ENCODE peak calls at places on chromosomes 3 and 15, in seven cellular contexts. Q, Z, J, M, U, W and R are unnamed samples.

GRCh38 chr3:42071720-42072582 is 19.2 kb upstream of the TRAK1 start:
- ATAC-seq in U (peak), J (peak), M (no peak), Z (peak), W (peak), Q (peak), R (peak)

GRCh38 chr3:89699229-89699628 is 591.8 kb downstream of the EPHA3 start:
- ATAC-seq in J (no peak), Q (no peak), M (no peak), Z (no peak), U (no peak), W (no peak), R (no peak)

GRCh38 chr3:186760141-186760813 is 23.1 kb upstream of the EIF4A2 start:
- ATAC-seq in U (no peak), J (no peak), Q (peak), M (no peak), W (peak), Z (no peak), R (no peak)

GRCh38 chr3:169760479-169760878 is 4.4 kb downstream of the TERC start:
- ATAC-seq in Q (no peak), W (no peak), Z (no peak), M (peak), J (no peak), U (no peak), R (no peak)

GRCh38 chr15:63203451-63204090 is 14.2 kb downstream of the RAB8B start:
- ATAC-seq in Z (no peak), J (no peak), M (peak), W (no peak), Q (no peak), U (peak), R (no peak)

GRCh38 chr3:189368384-189368783 is 196.6 kb downstream of the TPRG1 start:
- ATAC-seq in J (no peak), Z (no peak), M (no peak), U (no peak), Q (no peak), W (no peak), R (no peak)

GRCh38 chr15:81363713-81364112 is 10.3 kb downstream of the TMC3 start:
- ATAC-seq in M (no peak), Q (no peak), J (no peak), W (no peak), U (no peak), Z (no peak), R (no peak)

GRCh38 chr15:22954798-22955543 is 25.2 kb downstream of the CYFIP1 start:
- ATAC-seq in W (peak), M (peak), Z (no peak), J (no peak), U (no peak), Q (no peak), R (no peak)

GRCh38 chr3:125589743-125590142 is 5.6 kb downstream of the OSBPL11 start:
- ATAC-seq in Z (no peak), U (no peak), W (no peak), M (no peak), Q (no peak), J (no peak), R (no peak)

GRCh38 chr3:193743702-193744047 is 150.7 kb downstream of the OPA1 start:
- ATAC-seq in M (peak), J (peak), Q (no peak), W (peak), Z (no peak), U (peak), R (no peak)

GRCh38 chr3:71432044-71432970 is 151.2 kb downstream of the FOXP1 start:
- ATAC-seq in W (no peak), M (no peak), U (no peak), Q (no peak), Z (no peak), J (peak), R (peak)

GRCh38 chr15:80551348-80551747 is 143.8 kb upstream of the ABHD17C start:
- ATAC-seq in Q (no peak), U (no peak), Z (no peak), W (no peak), M (no peak), J (no peak), R (no peak)

GRCh38 chr3:185847506-185847905 is 22.7 kb upstream of the IGF2BP2 start:
- ATAC-seq in U (no peak), Z (no peak), Q (no peak), J (no peak), W (peak), M (no peak), R (no peak)

GRCh38 chr3:97934980-97935695 is 37.1 kb downstream of the RIOX2 start:
- ATAC-seq in M (no peak), W (no peak), Z (no peak), J (no peak), U (no peak), Q (no peak), R (no peak)

GRCh38 chr3:10055097-10055496 is 28.9 kb downstream of the FANCD2 start:
- ATAC-seq in M (no peak), W (no peak), Z (no peak), U (no peak), J (no peak), Q (no peak), R (no peak)

GRCh38 chr3:13715167-13715954 is 164.5 kb downstream of the WNT7A start:
- ATAC-seq in W (no peak), Z (no peak), Q (no peak), U (no peak), M (no peak), J (no peak), R (no peak)

GRCh38 chr3:24286405-24286804 is 208.2 kb downstream of the THRB start:
- ATAC-seq in Q (no peak), J (no peak), U (no peak), M (no peak), Z (no peak), W (no peak), R (no peak)

GRCh38 chr3:41286305-41286704 is 87.0 kb downstream of the CTNNB1 start:
- ATAC-seq in U (no peak), W (peak), Q (no peak), J (no peak), M (peak), Z (no peak), R (no peak)

GRCh38 chr3:43236008-43236407 is 50.3 kb upstream of the SNRK start:
- ATAC-seq in U (no peak), W (no peak), Q (no peak), J (no peak), Z (no peak), M (no peak), R (no peak)

GRCh38 chr15:76209948-76210347 is 101.3 kb downstream of the ETFA start:
- ATAC-seq in U (no peak), M (peak), Q (no peak), W (no peak), Z (no peak), J (no peak), R (no peak)

GRCh38 chr3:24060055-24060454 is 115.0 kb downstream of the NR1D2 start:
- ATAC-seq in W (no peak), U (peak), Q (no peak), J (peak), Z (no peak), M (no peak), R (no peak)

GRCh38 chr3:111311709-111312235 is 230.2 kb upstream of the CD96 start:
- ATAC-seq in W (no peak), U (no peak), J (no peak), Z (no peak), M (no peak), Q (no peak), R (no peak)

GRCh38 chr3:187989458-187990153 is 164.4 kb upstream of the LPP start:
- ATAC-seq in Z (no peak), M (no peak), J (no peak), U (peak), Q (no peak), W (no peak), R (no peak)

GRCh38 chr3:34619990-34620389 is 821.6 kb downstream of the PDCD6IP start:
- ATAC-seq in U (peak), Q (no peak), J (no peak), M (no peak), W (no peak), Z (no peak), R (no peak)

GRCh38 chr3:53420831-53421230 is 73.5 kb upstream of the DCP1A start:
- ATAC-seq in U (no peak), J (no peak), W (no peak), Q (no peak), M (no peak), Z (no peak), R (no peak)

GRCh38 chr3:42730294-42730693 is 27.7 kb upstream of the HHATL start:
- ATAC-seq in M (no peak), U (no peak), W (no peak), Z (no peak), Q (no peak), J (no peak), R (no peak)

GRCh38 chr3:15014606-15015328 is 50.3 kb downstream of the MRPS25 start:
- ATAC-seq in M (no peak), Q (no peak), W (no peak), J (no peak), Z (no peak), U (no peak), R (no peak)

GRCh38 chr15:66415321-66415720 is 28.6 kb downstream of the MAP2K1 start:
- ATAC-seq in Q (no peak), J (no peak), U (no peak), M (no peak), Z (no peak), W (no peak), R (no peak)

GRCh38 chr15:101187820-101188516 is 63.9 kb downstream of the CHSY1 start:
- ATAC-seq in J (peak), Q (no peak), M (no peak), U (no peak), W (no peak), Z (no peak), R (peak)

GRCh38 chr3:78427303-78427702 is 1340.5 kb downstream of the ROBO1 start:
- ATAC-seq in M (no peak), Q (no peak), Z (no peak), U (no peak), J (no peak), W (no peak), R (no peak)

GRCh38 chr15:24933716-24934115 is 21.1 kb upstream of the SNRPN start:
- ATAC-seq in U (no peak), Q (no peak), J (no peak), W (no peak), Z (no peak), M (no peak), R (no peak)

GRCh38 chr3:43246956-43247355 is 39.4 kb upstream of the SNRK start:
- ATAC-seq in M (no peak), W (no peak), U (no peak), J (peak), Z (no peak), Q (no peak), R (no peak)

GRCh38 chr3:117622130-117622841 is 912.7 kb downstream of the TUSC7 start:
- ATAC-seq in U (no peak), J (no peak), M (no peak), W (no peak), Q (no peak), Z (no peak), R (no peak)

GRCh38 chr15:38414351-38414750 is 39.6 kb upstream of the FAM98B start:
- ATAC-seq in Z (peak), M (peak), J (no peak), W (peak), Q (peak), U (peak), R (peak)

GRCh38 chr3:145522179-145522578 is 638.8 kb downstream of the PLOD2 start:
- ATAC-seq in M (no peak), W (peak), Z (no peak), Q (no peak), U (no peak), J (peak), R (no peak)

DNA sequence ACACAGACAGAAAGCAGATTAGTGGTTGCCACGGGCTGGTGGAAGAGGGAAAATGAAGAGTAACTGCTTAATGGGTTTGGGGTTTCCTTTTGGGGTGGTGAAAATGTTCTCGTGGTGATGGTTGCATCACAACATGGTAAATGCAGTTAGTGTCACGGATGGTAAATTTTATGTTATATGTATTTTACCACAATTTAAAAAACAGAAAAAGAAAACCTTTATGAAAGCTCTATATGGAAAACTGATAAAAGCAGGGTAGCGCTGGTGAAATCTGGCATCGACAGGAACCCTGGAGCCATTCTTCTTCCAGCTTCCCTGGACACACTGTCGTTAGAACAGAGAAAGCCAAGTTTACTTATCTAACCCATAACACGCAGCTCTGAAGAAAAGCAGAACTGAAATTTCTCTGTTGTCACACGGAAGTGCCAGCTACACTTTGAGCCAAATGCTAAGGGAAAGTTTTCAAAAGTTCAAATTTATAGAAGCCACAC is 287.7 kb upstream of the NR2F2 start:
- ATAC-seq in U (no peak), Q (no peak), M (peak), J (no peak), Z (no peak), W (no peak), R (no peak)
- TF ChIP-seq POLR2AphosphoS5 in U (no peak), Q (no peak), M (no peak), J (no peak), Z (no peak), W (no peak), R (no peak)

GRCh38 chr3:51393096-51393495 is 2.0 kb downstream of the RBM15B start:
- ATAC-seq in Q (no peak), M (no peak), Z (no peak), U (no peak), W (no peak), J (no peak), R (no peak)
- TF ChIP-seq POLR2AphosphoS5 in Q (no peak), M (no peak), Z (no peak), U (no peak), W (no peak), J (no peak), R (no peak)

GRCh38 chr3:99644741-99645140 is 6.3 kb downstream of the COL8A1 start:
- ATAC-seq in Z (no peak), M (no peak), Q (no peak), W (no peak), J (no peak), U (no peak), R (no peak)
- TF ChIP-seq POLR2AphosphoS5 in Z (no peak), M (no peak), Q (no peak), W (no peak), J (no peak), U (no peak), R (no peak)

GRCh38 chr3:69091389-69092029 is 6.8 kb downstream of the ARL6IP5 start:
- ATAC-seq in U (no peak), W (no peak), M (no peak), Q (no peak), Z (no peak), J (no peak), R (no peak)

GRCh38 chr3:69094467-69095205 is 9.9 kb downstream of the ARL6IP5 start:
- ATAC-seq in Q (no peak), W (no peak), J (no peak), U (no peak), Z (no peak), M (no peak), R (no peak)

GRCh38 chr3:69095636-69096035 is 10.9 kb downstream of the ARL6IP5 start:
- ATAC-seq in Q (no peak), U (no peak), W (no peak), J (no peak), Z (no peak), M (peak), R (no peak)

GRCh38 chr3:69090021-69090420 is 5.3 kb downstream of the ARL6IP5 start:
- ATAC-seq in U (no peak), J (no peak), W (no peak), Q (no peak), M (no peak), Z (no peak), R (peak)

GRCh38 chr3:69092030-69092513 is 7.3 kb downstream of the ARL6IP5 start:
- ATAC-seq in Q (no peak), M (no peak), Z (no peak), U (no peak), J (no peak), W (no peak), R (peak)
- TF ChIP-seq POLR2AphosphoS5 in Q (no peak), M (no peak), Z (no peak), U (no peak), J (no peak), W (no peak), R (no peak)

DNA sequence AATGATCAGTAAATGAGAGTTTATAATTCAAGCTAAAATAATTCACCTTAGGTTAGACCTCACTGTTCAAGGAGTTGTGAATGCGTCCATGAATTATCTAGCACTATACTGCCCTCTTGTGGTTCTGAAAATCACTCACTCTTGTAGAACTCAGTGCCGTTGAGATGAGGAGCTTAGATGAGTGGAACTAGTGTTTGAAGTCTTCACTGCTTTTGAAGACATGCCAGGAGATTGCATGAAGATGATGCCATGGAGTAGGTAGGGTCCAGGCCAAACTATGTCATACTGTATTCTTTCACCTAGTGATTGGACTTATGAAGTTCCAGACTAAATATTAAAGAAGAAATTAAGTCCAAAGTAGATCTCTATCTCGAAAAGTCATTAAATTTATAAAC is 28.8 kb downstream of the LYSMD4 start:
- ATAC-seq in W (peak), Q (peak), U (peak), Z (peak), J (peak), M (peak), R (peak)
- TF ChIP-seq POLR2AphosphoS5 in W (no peak), Q (peak), U (no peak), Z (no peak), J (no peak), M (no peak), R (peak)

GRCh38 chr3:141486416-141486734 is 452 bp upstream of the RASA2 start:
- ATAC-seq in Q (no peak), Z (no peak), M (no peak), W (no peak), U (no peak), J (no peak), R (peak)
- TF ChIP-seq POLR2AphosphoS5 in Q (no peak), Z (no peak), M (no peak), W (no peak), U (no peak), J (no peak), R (no peak)

DNA sequence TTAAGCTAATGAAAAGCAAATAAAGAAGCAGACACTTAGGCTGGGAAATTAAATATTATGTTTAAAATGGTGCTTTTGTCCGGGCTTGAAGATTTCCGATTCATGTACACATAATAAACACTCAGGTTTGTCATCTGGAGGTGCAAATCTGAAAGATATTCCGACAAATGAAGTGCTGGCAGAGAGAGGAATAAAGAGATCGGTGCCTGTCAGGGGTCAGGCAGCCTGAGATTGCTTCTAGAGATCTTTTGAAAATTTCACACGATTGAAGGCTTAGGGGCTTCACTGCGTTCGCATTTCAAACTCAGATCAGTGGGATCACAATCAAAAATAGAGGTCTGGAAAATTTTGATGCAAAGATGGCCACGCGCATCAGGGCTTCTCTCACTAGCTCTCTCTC is 33.2 kb downstream of the NR2F2 start:
- ATAC-seq in Q (no peak), Z (no peak), M (no peak), W (no peak), U (no peak), J (no peak), R (no peak)
- TF ChIP-seq POLR2AphosphoS5 in Q (no peak), Z (no peak), M (no peak), W (no peak), U (no peak), J (no peak), R (no peak)

GRCh38 chr15:99283739-99284138 is 32.5 kb downstream of the LRRC28 start:
- ATAC-seq in Q (no peak), W (no peak), J (no peak), M (no peak), Z (no peak), U (no peak), R (no peak)
- TF ChIP-seq POLR2AphosphoS5 in Q (no peak), W (no peak), J (no peak), M (no peak), Z (no peak), U (no peak), R (no peak)

DNA sequence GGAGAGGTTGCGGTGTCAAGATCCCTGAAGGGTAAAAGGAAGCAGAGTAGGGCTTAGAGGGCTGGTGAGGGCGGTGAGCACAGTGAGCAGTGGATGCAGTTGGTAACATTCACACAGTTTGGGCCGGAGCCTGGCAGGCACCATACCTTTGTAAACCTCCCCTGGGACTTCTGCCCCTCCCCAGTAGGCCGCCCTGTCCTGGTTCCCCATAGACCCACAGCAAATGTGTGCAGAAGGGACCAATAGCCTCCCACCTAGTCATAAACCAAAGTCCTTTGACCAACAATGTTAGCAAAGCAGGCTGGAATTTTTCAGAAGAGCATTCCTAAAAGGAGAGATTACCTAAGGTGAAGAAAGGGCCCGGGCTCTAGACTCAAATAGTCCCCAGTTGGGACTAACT is 1.7 kb upstream of the PHGR1 start:
- ATAC-seq in Z (no peak), W (peak), M (no peak), U (no peak), Q (no peak), J (no peak), R (no peak)
- TF ChIP-seq POLR2AphosphoS5 in Z (no peak), W (no peak), M (no peak), U (no peak), Q (no peak), J (no peak), R (no peak)

DNA sequence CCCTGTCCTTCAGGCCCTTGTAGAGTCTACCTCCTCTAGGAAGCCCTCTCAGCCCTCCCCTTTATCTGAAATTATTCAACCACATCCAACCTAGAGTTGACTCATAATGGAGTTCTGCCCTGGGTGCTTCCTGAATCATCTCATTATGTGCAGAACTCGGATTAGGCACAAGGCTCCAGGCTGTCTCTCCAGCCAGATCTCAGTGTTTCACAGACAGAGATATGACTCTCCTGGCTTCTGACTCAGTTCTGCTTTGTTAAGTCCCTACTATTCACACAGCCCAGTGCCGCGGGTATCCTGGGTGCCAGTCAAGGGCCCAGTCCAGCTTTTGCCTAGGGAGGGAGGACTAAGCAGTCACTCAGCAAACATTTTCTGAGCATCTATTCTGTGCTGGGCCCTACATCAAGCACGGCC is 9.3 kb downstream of the STRA6 start:
- ATAC-seq in Q (peak), M (no peak), J (no peak), Z (peak), U (no peak), W (no peak), R (peak)
- TF ChIP-seq POLR2AphosphoS5 in Q (no peak), M (no peak), J (no peak), Z (no peak), U (no peak), W (no peak), R (no peak)